ENCODE peak calls at places on chromosomes 7 and 10, in ten cellular contexts. One of them, this sample, is unnamed.

GRCh38 chr7:65379318-65379717 is 5.7 kb downstream of the ZNF92 start:
- DNase-seq in AG04449: no peak
- DNase-seq in lower lobe of right lung: no peak
- DNase-seq in neural progenitor cell: no peak
- DNase-seq in heart right ventricle: no peak
- DNase-seq in GM20000: no peak
- DNase-seq in neural crest cell: no peak
- DNase-seq in uterus: no peak
- DNase-seq in cardiac muscle cell: peak; percentile 62
- DNase-seq in endodermal cell: no peak
- DNase-seq in this sample: no peak

GRCh38 chr7:45703373-45703821 is 129.2 kb downstream of the ADCY1 start:
- DNase-seq in endodermal cell: peak; percentile 35
- DNase-seq in neural progenitor cell: no peak
- DNase-seq in lower lobe of right lung: no peak
- DNase-seq in heart right ventricle: no peak
- DNase-seq in uterus: peak; percentile 11
- DNase-seq in GM20000: no peak
- DNase-seq in neural crest cell: no peak
- DNase-seq in cardiac muscle cell: no peak
- DNase-seq in AG04449: no peak
- DNase-seq in this sample: no peak

GRCh38 chr10:28778524-28778923 is 101.2 kb downstream of the BAMBI start:
- DNase-seq in cardiac muscle cell: no peak
- DNase-seq in neural progenitor cell: no peak
- DNase-seq in GM20000: no peak
- DNase-seq in neural crest cell: no peak
- DNase-seq in endodermal cell: no peak
- DNase-seq in lower lobe of right lung: no peak
- DNase-seq in AG04449: no peak
- DNase-seq in uterus: no peak
- DNase-seq in heart right ventricle: no peak
- DNase-seq in this sample: no peak

GRCh38 chr7:36037121-36037662 is 115.9 kb upstream of the EEPD1 start:
- DNase-seq in GM20000: no peak
- DNase-seq in endodermal cell: no peak
- DNase-seq in AG04449: no peak
- DNase-seq in cardiac muscle cell: no peak
- DNase-seq in uterus: peak; percentile 74
- DNase-seq in heart right ventricle: peak; percentile 82
- DNase-seq in lower lobe of right lung: no peak
- DNase-seq in neural progenitor cell: no peak
- DNase-seq in neural crest cell: peak; percentile 9
- DNase-seq in this sample: peak; percentile 49

GRCh38 chr7:18402488-18403183 is 92.9 kb upstream of the HDAC9 start:
- DNase-seq in uterus: no peak
- DNase-seq in neural progenitor cell: no peak
- DNase-seq in heart right ventricle: no peak
- DNase-seq in lower lobe of right lung: no peak
- DNase-seq in GM20000: no peak
- DNase-seq in endodermal cell: no peak
- DNase-seq in AG04449: no peak
- DNase-seq in cardiac muscle cell: no peak
- DNase-seq in neural crest cell: no peak
- DNase-seq in this sample: no peak

GRCh38 chr10:69088801-69089501 is 1.0 kb downstream of the SRGN start:
- DNase-seq in lower lobe of right lung: no peak
- DNase-seq in heart right ventricle: no peak
- DNase-seq in neural progenitor cell: no peak
- DNase-seq in cardiac muscle cell: no peak
- DNase-seq in AG04449: no peak
- DNase-seq in neural crest cell: no peak
- DNase-seq in GM20000: peak; percentile 45
- DNase-seq in endodermal cell: no peak
- DNase-seq in uterus: no peak
- DNase-seq in this sample: no peak

GRCh38 chr10:86642021-86642420 is 12.3 kb upstream of the OPN4 start:
- DNase-seq in AG04449: no peak
- DNase-seq in heart right ventricle: no peak
- DNase-seq in cardiac muscle cell: no peak
- DNase-seq in uterus: no peak
- DNase-seq in neural crest cell: no peak
- DNase-seq in endodermal cell: no peak
- DNase-seq in neural progenitor cell: no peak
- DNase-seq in GM20000: no peak
- DNase-seq in lower lobe of right lung: no peak
- DNase-seq in this sample: no peak

GRCh38 chr7:121003986-121004685 is 15.6 kb downstream of the CPED1 start:
- DNase-seq in neural progenitor cell: no peak
- DNase-seq in lower lobe of right lung: no peak
- DNase-seq in AG04449: no peak
- DNase-seq in heart right ventricle: peak; percentile 66
- DNase-seq in uterus: peak; percentile 54
- DNase-seq in endodermal cell: no peak
- DNase-seq in cardiac muscle cell: no peak
- DNase-seq in neural crest cell: no peak
- DNase-seq in GM20000: no peak
- DNase-seq in this sample: no peak

GRCh38 chr7:55565693-55566092 is 6.6 kb downstream of the VOPP1 start:
- DNase-seq in cardiac muscle cell: no peak
- DNase-seq in endodermal cell: no peak
- DNase-seq in GM20000: no peak
- DNase-seq in uterus: no peak
- DNase-seq in neural crest cell: no peak
- DNase-seq in AG04449: no peak
- DNase-seq in neural progenitor cell: no peak
- DNase-seq in lower lobe of right lung: no peak
- DNase-seq in heart right ventricle: no peak
- DNase-seq in this sample: no peak

GRCh38 chr10:50396491-50397311 is 145.4 kb upstream of the ASAH2 start:
- DNase-seq in AG04449: no peak
- DNase-seq in GM20000: peak; percentile 41
- DNase-seq in neural crest cell: no peak
- DNase-seq in endodermal cell: no peak
- DNase-seq in cardiac muscle cell: no peak
- DNase-seq in neural progenitor cell: no peak
- DNase-seq in lower lobe of right lung: no peak
- DNase-seq in uterus: no peak
- DNase-seq in heart right ventricle: no peak
- DNase-seq in this sample: no peak

DNA sequence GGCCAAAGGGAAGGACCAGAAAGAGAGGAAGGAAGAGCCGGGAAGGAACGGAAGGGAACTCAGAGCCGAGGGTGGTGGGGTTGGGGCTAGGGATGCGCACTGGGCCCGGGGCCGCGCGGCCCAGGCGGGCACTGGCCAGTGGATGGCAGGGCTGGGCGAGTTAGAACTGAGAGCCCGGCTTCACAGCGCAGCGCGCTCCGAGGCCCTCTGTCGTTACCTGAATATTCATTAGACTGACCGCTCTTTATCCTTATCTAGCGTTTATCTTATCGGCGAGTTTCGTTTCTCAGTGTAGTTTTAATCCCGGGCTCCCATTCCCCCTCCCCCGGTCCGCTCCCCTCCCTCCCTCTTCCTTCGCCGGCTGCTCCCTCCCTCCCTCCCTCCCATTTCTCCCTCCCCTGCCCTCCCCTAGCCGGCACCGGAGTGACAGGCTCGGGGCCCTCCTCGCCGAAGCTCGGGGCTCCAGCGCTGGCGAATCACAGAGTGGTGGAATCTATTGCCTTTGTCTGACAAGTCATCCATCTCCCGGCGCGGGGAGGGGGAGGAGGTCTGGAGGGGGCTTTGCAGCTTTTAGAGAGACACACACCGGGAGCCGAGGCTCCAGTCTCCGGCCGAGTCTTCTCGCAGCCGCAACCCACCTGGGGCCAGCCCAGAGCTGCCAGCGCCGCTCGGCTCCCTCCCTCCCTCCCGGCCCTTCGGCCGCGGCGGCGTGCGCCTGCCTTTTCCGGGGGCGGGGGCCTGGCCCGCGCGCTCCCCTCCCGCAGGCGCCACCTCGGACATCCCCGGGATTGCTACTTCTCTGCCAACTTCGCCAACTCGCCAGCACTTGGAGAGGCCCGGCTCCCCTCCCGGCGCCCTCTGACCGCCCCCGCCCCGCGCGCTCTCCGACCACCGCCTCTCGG is at the start of gene PAX2:
- DNase-seq in AG04449: no peak
- DNase-seq in neural progenitor cell: peak; percentile 90
- DNase-seq in lower lobe of right lung: no peak
- DNase-seq in endodermal cell: peak; percentile 96
- DNase-seq in heart right ventricle: no peak
- DNase-seq in GM20000: peak; percentile 61
- DNase-seq in neural crest cell: no peak
- DNase-seq in uterus: no peak
- DNase-seq in cardiac muscle cell: no peak
- DNase-seq in this sample: no peak
- TF ChIP-seq CTCF in AG04449: no peak
- TF ChIP-seq CTCF in neural progenitor cell: no peak
- TF ChIP-seq CTCF in lower lobe of right lung: no peak
- TF ChIP-seq CTCF in endodermal cell: no peak
- TF ChIP-seq CTCF in heart right ventricle: no peak
- TF ChIP-seq CTCF in GM20000: no peak
- TF ChIP-seq CTCF in neural crest cell: no peak
- TF ChIP-seq CTCF in uterus: no peak
- TF ChIP-seq CTCF in cardiac muscle cell: no peak
- TF ChIP-seq CTCF in this sample: no peak

DNA sequence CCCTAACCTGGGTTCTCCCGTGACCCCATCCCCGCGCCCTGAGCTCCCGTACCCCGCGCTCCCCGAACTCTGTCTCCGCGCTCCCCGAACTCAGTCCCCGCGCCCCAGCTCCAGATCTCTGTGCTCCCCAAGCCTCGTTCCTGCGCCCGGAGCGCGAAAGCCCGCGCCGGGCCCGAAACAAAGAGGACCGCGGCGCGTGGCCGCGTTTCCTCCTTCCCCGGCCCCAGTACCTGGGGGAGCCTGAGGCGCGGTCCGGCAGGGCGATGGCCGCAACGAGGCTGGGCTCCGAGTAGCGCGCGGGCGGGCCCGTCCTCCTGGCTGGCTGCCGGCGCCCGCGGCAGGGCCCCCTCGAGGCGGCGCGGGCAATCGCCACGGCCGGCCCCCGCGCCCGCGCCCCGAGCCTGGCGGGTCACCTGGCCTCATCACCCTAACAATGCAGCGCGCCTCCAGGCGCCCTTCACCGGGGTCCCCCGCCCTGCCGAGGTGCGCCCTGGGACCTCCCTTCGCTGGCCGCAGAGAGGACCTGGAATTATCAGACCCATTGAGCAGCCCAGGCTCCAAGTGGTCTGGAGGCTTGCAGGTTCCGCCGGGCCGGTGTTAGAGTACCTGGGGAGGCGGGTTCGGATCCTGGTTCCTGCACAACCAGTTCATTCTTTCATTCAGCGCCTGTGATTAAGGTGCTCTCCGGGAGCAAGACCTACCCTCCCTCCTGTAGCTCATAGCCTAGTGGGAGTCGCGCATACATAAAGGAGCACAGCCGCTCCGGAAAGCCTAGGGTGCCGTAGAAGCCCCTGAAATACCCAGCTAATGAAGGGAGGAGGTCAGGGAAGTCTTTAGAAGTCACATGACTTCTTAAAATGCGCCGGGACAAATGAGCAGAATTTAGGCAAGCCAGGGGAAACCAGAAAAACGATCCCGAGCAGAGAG is at the start of gene TNS3:
- DNase-seq in cardiac muscle cell: peak; percentile 68
- DNase-seq in heart right ventricle: no peak
- DNase-seq in uterus: no peak
- DNase-seq in AG04449: no peak
- DNase-seq in neural progenitor cell: peak; percentile 81
- DNase-seq in GM20000: peak; percentile 30
- DNase-seq in endodermal cell: peak; percentile 85
- DNase-seq in neural crest cell: peak; percentile 46
- DNase-seq in lower lobe of right lung: peak; percentile 68
- DNase-seq in this sample: peak; percentile 60
- TF ChIP-seq CTCF in cardiac muscle cell: peak; percentile 24
- TF ChIP-seq CTCF in heart right ventricle: peak; percentile 43
- TF ChIP-seq CTCF in uterus: no peak
- TF ChIP-seq CTCF in AG04449: no peak
- TF ChIP-seq CTCF in neural progenitor cell: peak; percentile 43
- TF ChIP-seq CTCF in GM20000: no peak
- TF ChIP-seq CTCF in endodermal cell: peak; percentile 59
- TF ChIP-seq CTCF in neural crest cell: peak; percentile 57
- TF ChIP-seq CTCF in lower lobe of right lung: peak; percentile 15
- TF ChIP-seq CTCF in this sample: no peak

GRCh38 chr10:43380610-43381222 is 9.3 kb downstream of the FXYD4 start:
- DNase-seq in AG04449: no peak
- DNase-seq in neural progenitor cell: no peak
- DNase-seq in lower lobe of right lung: no peak
- DNase-seq in cardiac muscle cell: no peak
- DNase-seq in endodermal cell: no peak
- DNase-seq in GM20000: no peak
- DNase-seq in neural crest cell: no peak
- DNase-seq in heart right ventricle: no peak
- DNase-seq in uterus: no peak
- DNase-seq in this sample: no peak
- TF ChIP-seq CTCF in AG04449: peak; percentile 5
- TF ChIP-seq CTCF in neural progenitor cell: peak; percentile 12
- TF ChIP-seq CTCF in lower lobe of right lung: no peak
- TF ChIP-seq CTCF in cardiac muscle cell: peak; percentile 15
- TF ChIP-seq CTCF in endodermal cell: peak; percentile 47
- TF ChIP-seq CTCF in GM20000: no peak
- TF ChIP-seq CTCF in neural crest cell: peak; percentile 49
- TF ChIP-seq CTCF in heart right ventricle: no peak
- TF ChIP-seq CTCF in uterus: no peak
- TF ChIP-seq CTCF in this sample: no peak

GRCh38 chr7:130446285-130446684 is 5.5 kb upstream of the CEP41 start:
- DNase-seq in endodermal cell: no peak
- DNase-seq in neural crest cell: no peak
- DNase-seq in uterus: no peak
- DNase-seq in neural progenitor cell: no peak
- DNase-seq in lower lobe of right lung: no peak
- DNase-seq in heart right ventricle: no peak
- DNase-seq in GM20000: no peak
- DNase-seq in AG04449: no peak
- DNase-seq in cardiac muscle cell: no peak
- DNase-seq in this sample: no peak

GRCh38 chr7:130441408-130441854 is 615 bp upstream of the CEP41 start:
- DNase-seq in heart right ventricle: no peak
- DNase-seq in endodermal cell: peak; percentile 74
- DNase-seq in cardiac muscle cell: peak; percentile 10
- DNase-seq in AG04449: no peak
- DNase-seq in neural crest cell: peak; percentile 22
- DNase-seq in neural progenitor cell: peak; percentile 89
- DNase-seq in lower lobe of right lung: no peak
- DNase-seq in GM20000: no peak
- DNase-seq in uterus: no peak
- DNase-seq in this sample: peak; percentile 35

GRCh38 chr7:130444230-130444629 is 3.4 kb upstream of the CEP41 start:
- DNase-seq in neural crest cell: no peak
- DNase-seq in heart right ventricle: no peak
- DNase-seq in uterus: peak; percentile 31
- DNase-seq in lower lobe of right lung: no peak
- DNase-seq in neural progenitor cell: no peak
- DNase-seq in AG04449: no peak
- DNase-seq in GM20000: no peak
- DNase-seq in cardiac muscle cell: peak; percentile 13
- DNase-seq in endodermal cell: no peak
- DNase-seq in this sample: no peak

GRCh38 chr7:130440527-130441365 is at the start of gene CEP41:
- DNase-seq in AG04449: peak; percentile 77
- DNase-seq in neural progenitor cell: peak; percentile 99
- DNase-seq in neural crest cell: peak; percentile 98
- DNase-seq in heart right ventricle: peak; percentile 98
- DNase-seq in GM20000: peak; percentile 97
- DNase-seq in lower lobe of right lung: peak; percentile 98
- DNase-seq in cardiac muscle cell: peak; percentile 99
- DNase-seq in endodermal cell: peak; percentile 100
- DNase-seq in uterus: peak; percentile 96
- DNase-seq in this sample: peak; percentile 99

GRCh38 chr7:130445008-130445407 is 4.2 kb upstream of the CEP41 start:
- DNase-seq in endodermal cell: no peak
- DNase-seq in heart right ventricle: no peak
- DNase-seq in uterus: no peak
- DNase-seq in GM20000: no peak
- DNase-seq in neural crest cell: no peak
- DNase-seq in lower lobe of right lung: no peak
- DNase-seq in cardiac muscle cell: no peak
- DNase-seq in AG04449: no peak
- DNase-seq in neural progenitor cell: no peak
- DNase-seq in this sample: no peak
- TF ChIP-seq CTCF in endodermal cell: peak; percentile 39
- TF ChIP-seq CTCF in heart right ventricle: no peak
- TF ChIP-seq CTCF in uterus: no peak
- TF ChIP-seq CTCF in GM20000: no peak
- TF ChIP-seq CTCF in neural crest cell: no peak
- TF ChIP-seq CTCF in lower lobe of right lung: no peak
- TF ChIP-seq CTCF in cardiac muscle cell: no peak
- TF ChIP-seq CTCF in AG04449: no peak
- TF ChIP-seq CTCF in neural progenitor cell: no peak
- TF ChIP-seq CTCF in this sample: no peak

This sample was measured in endothelial cell.